ENCODE peak calls at places on chromosomes 11 and 22, in seven cellular contexts. One of them, this sample, is unnamed.

GRCh38 chr11:72224587-72225410 is at the start of gene INPPL1:
- DNase-seq in astrocyte: no peak
- DNase-seq in HCT116: no peak
- DNase-seq in kidney: peak
- DNase-seq in neuronal stem cell: no peak
- DNase-seq in IMR-90: no peak
- DNase-seq in adipocyte: peak
- DNase-seq in this sample: peak

GRCh38 chr11:79493555-79494171 is 52.8 kb upstream of the TENM4 start:
- DNase-seq in astrocyte: peak
- DNase-seq in HCT116: peak
- DNase-seq in kidney: peak
- DNase-seq in neuronal stem cell: peak
- DNase-seq in IMR-90: peak
- DNase-seq in adipocyte: peak
- DNase-seq in this sample: peak

GRCh38 chr11:114036156-114036811 is 23.2 kb upstream of the ZBTB16 start:
- DNase-seq in astrocyte: no peak
- DNase-seq in HCT116: peak
- DNase-seq in kidney: peak
- DNase-seq in neuronal stem cell: peak
- DNase-seq in IMR-90: peak
- DNase-seq in adipocyte: peak
- DNase-seq in this sample: peak

GRCh38 chr11:92082652-92083051 is 142.0 kb upstream of the FAT3 start:
- DNase-seq in astrocyte: no peak
- DNase-seq in HCT116: no peak
- DNase-seq in kidney: no peak
- DNase-seq in neuronal stem cell: no peak
- DNase-seq in IMR-90: no peak
- DNase-seq in adipocyte: no peak
- DNase-seq in this sample: no peak

GRCh38 chr11:102139081-102139498 is 28.8 kb downstream of the YAP1 start:
- DNase-seq in astrocyte: peak
- DNase-seq in HCT116: no peak
- DNase-seq in kidney: no peak
- DNase-seq in neuronal stem cell: no peak
- DNase-seq in IMR-90: peak
- DNase-seq in adipocyte: peak
- DNase-seq in this sample: peak

GRCh38 chr11:73266644-73267015 is 5.5 kb upstream of the P2RY6 start:
- DNase-seq in astrocyte: no peak
- DNase-seq in HCT116: no peak
- DNase-seq in kidney: no peak
- DNase-seq in neuronal stem cell: no peak
- DNase-seq in IMR-90: no peak
- DNase-seq in adipocyte: no peak
- DNase-seq in this sample: no peak

GRCh38 chr11:75345455-75346224 is 5.8 kb downstream of the ARRB1 start:
- DNase-seq in astrocyte: no peak
- DNase-seq in HCT116: no peak
- DNase-seq in kidney: peak
- DNase-seq in neuronal stem cell: no peak
- DNase-seq in IMR-90: no peak
- DNase-seq in adipocyte: no peak
- DNase-seq in this sample: no peak

GRCh38 chr22:27597703-27598444 is 203.7 kb downstream of the MN1 start:
- DNase-seq in astrocyte: no peak
- DNase-seq in HCT116: peak
- DNase-seq in kidney: no peak
- DNase-seq in neuronal stem cell: no peak
- DNase-seq in IMR-90: no peak
- DNase-seq in adipocyte: no peak
- DNase-seq in this sample: no peak

GRCh38 chr11:44030276-44030932 is 17.4 kb upstream of the ACCSL start:
- DNase-seq in astrocyte: peak
- DNase-seq in HCT116: no peak
- DNase-seq in kidney: no peak
- DNase-seq in neuronal stem cell: peak
- DNase-seq in IMR-90: peak
- DNase-seq in adipocyte: peak
- DNase-seq in this sample: peak

GRCh38 chr22:41831383-41831782 is 1.5 kb upstream of the SREBF2 start:
- DNase-seq in astrocyte: no peak
- DNase-seq in HCT116: no peak
- DNase-seq in kidney: no peak
- DNase-seq in neuronal stem cell: no peak
- DNase-seq in IMR-90: no peak
- DNase-seq in adipocyte: peak
- DNase-seq in this sample: peak

GRCh38 chr22:36221799-36222751 is 17.3 kb downstream of the APOL2 start:
- DNase-seq in astrocyte: peak
- DNase-seq in HCT116: peak
- DNase-seq in kidney: no peak
- DNase-seq in neuronal stem cell: peak
- DNase-seq in IMR-90: no peak
- DNase-seq in adipocyte: peak
- DNase-seq in this sample: peak

GRCh38 chr11:68031136-68031459 is 617 bp downstream of the NDUFS8 start:
- DNase-seq in astrocyte: no peak
- DNase-seq in HCT116: no peak
- DNase-seq in kidney: no peak
- DNase-seq in neuronal stem cell: no peak
- DNase-seq in IMR-90: no peak
- DNase-seq in adipocyte: peak
- DNase-seq in this sample: peak

GRCh38 chr11:13135385-13136271 is 126.5 kb downstream of the RASSF10 start:
- DNase-seq in astrocyte: peak
- DNase-seq in HCT116: no peak
- DNase-seq in kidney: no peak
- DNase-seq in neuronal stem cell: peak
- DNase-seq in IMR-90: peak
- DNase-seq in adipocyte: peak
- DNase-seq in this sample: peak

DNA sequence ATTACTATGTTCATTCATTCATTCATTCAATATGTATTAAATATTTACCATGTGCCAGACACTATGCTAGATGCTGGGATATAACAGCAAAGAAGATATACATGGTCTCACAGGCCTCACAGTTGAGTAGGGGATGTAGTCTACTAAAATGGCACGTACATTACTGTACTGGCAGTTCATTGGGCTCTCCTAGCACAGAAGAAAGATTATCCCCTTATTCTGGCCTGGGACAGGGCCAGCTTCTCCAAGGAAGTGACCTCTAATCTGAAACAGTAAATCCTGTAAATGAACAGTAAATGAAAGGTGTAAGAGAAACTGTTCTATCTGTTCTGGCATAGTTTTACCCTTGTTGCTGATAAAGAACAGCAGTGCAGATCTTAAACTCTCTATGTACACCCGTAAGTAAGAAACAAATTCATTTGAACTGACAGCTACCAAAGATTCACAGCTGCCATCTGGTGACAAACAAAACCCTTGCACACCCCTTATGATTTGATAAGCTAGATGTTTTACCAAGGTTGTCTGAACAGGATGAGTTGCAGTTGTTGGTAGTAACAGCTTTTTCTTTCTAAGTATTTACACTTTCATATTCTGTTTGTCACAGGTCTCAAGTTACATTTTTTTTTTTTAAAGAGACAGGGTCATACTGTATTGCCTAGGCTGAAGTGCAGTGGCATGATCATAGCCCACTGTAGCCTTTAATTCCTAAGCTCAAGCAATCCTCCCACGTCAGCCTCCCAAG is 263.1 kb downstream of the TMEM135 start:
- DNase-seq in astrocyte: no peak
- DNase-seq in HCT116: no peak
- DNase-seq in kidney: no peak
- DNase-seq in neuronal stem cell: no peak
- DNase-seq in IMR-90: peak
- DNase-seq in adipocyte: no peak
- DNase-seq in this sample: peak
- H3K9ac ChIP-seq in astrocyte: no peak
- H3K9ac ChIP-seq in HCT116: no peak
- H3K9ac ChIP-seq in kidney: no peak
- H3K9ac ChIP-seq in neuronal stem cell: no peak
- H3K9ac ChIP-seq in IMR-90: no peak
- H3K9ac ChIP-seq in adipocyte: no peak
- H3K9ac ChIP-seq in this sample: peak

GRCh38 chr11:88507771-88508557 is 170.4 kb upstream of the CTSC start:
- DNase-seq in astrocyte: no peak
- DNase-seq in HCT116: no peak
- DNase-seq in kidney: no peak
- DNase-seq in neuronal stem cell: no peak
- DNase-seq in IMR-90: no peak
- DNase-seq in adipocyte: no peak
- DNase-seq in this sample: peak
- H3K9ac ChIP-seq in astrocyte: peak
- H3K9ac ChIP-seq in HCT116: no peak
- H3K9ac ChIP-seq in kidney: no peak
- H3K9ac ChIP-seq in neuronal stem cell: no peak
- H3K9ac ChIP-seq in IMR-90: no peak
- H3K9ac ChIP-seq in adipocyte: no peak
- H3K9ac ChIP-seq in this sample: no peak

GRCh38 chr11:60372767-60373166 is 5.6 kb upstream of the MS4A7 start:
- DNase-seq in astrocyte: no peak
- DNase-seq in HCT116: no peak
- DNase-seq in kidney: no peak
- DNase-seq in neuronal stem cell: no peak
- DNase-seq in IMR-90: no peak
- DNase-seq in adipocyte: no peak
- DNase-seq in this sample: no peak

GRCh38 chr11:60376601-60377000 is 1.7 kb upstream of the MS4A7 start:
- DNase-seq in astrocyte: no peak
- DNase-seq in HCT116: no peak
- DNase-seq in kidney: no peak
- DNase-seq in neuronal stem cell: no peak
- DNase-seq in IMR-90: no peak
- DNase-seq in adipocyte: no peak
- DNase-seq in this sample: no peak

GRCh38 chr11:60378359-60378758 is at the start of gene MS4A7:
- DNase-seq in astrocyte: no peak
- DNase-seq in HCT116: no peak
- DNase-seq in kidney: no peak
- DNase-seq in neuronal stem cell: no peak
- DNase-seq in IMR-90: no peak
- DNase-seq in adipocyte: no peak
- DNase-seq in this sample: no peak

GRCh38 chr11:60371854-60372253 is 6.5 kb upstream of the MS4A7 start:
- DNase-seq in astrocyte: no peak
- DNase-seq in HCT116: no peak
- DNase-seq in kidney: no peak
- DNase-seq in neuronal stem cell: no peak
- DNase-seq in IMR-90: no peak
- DNase-seq in adipocyte: no peak
- DNase-seq in this sample: no peak

DNA sequence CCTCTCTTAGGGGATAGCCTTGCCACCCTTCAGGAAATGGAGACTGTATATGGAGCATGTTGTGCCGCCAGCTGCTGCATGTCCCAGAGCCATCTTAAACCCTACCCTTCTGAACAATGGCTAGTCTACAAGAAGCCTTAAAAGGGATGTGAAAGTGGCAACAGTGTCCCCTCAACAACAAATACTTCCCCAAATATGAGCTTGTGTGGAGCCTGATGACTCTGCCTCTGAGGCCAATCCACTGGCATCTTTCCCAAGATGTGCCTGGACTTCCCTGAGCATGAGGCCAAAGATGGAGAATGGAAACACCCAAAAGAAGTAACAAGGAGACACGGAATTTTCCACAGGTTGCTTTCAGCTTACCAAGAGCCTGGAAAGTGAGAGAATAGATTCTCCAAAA is 595 bp upstream of the MS4A7 start:
- DNase-seq in astrocyte: no peak
- DNase-seq in HCT116: no peak
- DNase-seq in kidney: no peak
- DNase-seq in neuronal stem cell: no peak
- DNase-seq in IMR-90: no peak
- DNase-seq in adipocyte: no peak
- DNase-seq in this sample: no peak
- H3K9ac ChIP-seq in astrocyte: no peak
- H3K9ac ChIP-seq in HCT116: no peak
- H3K9ac ChIP-seq in kidney: no peak
- H3K9ac ChIP-seq in neuronal stem cell: no peak
- H3K9ac ChIP-seq in IMR-90: no peak
- H3K9ac ChIP-seq in adipocyte: no peak
- H3K9ac ChIP-seq in this sample: no peak

DNA sequence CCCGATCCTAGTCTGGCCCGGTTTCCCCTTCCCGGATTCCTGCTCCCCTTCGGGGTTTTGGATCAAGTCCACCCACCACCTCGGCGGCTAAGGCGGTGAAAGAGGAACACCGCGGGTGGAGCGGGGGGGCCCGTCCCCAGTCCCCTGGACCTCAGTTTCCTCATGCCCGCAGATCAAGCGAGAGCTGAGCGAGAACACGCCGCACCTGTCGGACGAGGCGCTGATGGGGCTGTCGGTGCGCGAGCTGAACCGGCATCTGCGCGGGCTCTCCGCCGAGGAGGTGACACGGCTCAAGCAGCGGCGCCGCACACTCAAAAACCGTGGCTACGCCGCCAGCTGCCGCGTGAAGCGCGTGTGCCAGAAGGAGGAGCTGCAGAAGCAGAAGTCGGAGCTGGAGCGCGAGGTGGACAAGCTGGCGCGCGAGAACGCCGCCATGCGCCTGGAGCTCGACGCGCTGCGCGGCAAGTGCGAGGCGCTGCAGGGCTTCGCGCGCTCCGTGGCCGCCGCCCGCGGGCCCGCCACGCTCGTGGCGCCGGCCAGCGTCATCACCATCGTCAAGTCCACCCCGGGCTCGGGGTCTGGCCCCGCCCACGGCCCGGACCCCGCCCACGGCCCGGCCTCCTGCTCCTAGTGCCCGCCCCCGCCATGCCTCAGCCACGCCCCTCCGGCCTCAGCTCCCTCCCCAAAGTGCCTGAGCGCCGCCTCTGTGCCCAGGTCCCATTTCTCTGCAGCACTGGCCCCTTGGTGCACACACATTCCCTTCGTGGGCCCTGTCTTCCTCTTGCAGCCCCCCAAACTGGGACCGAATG is 12.7 kb downstream of the MAFF start:
- DNase-seq in astrocyte: peak
- DNase-seq in HCT116: no peak
- DNase-seq in kidney: peak
- DNase-seq in neuronal stem cell: peak
- DNase-seq in IMR-90: peak
- DNase-seq in adipocyte: peak
- DNase-seq in this sample: peak
- H3K9ac ChIP-seq in astrocyte: peak
- H3K9ac ChIP-seq in HCT116: no peak
- H3K9ac ChIP-seq in kidney: peak
- H3K9ac ChIP-seq in neuronal stem cell: peak
- H3K9ac ChIP-seq in IMR-90: no peak
- H3K9ac ChIP-seq in adipocyte: peak
- H3K9ac ChIP-seq in this sample: peak

DNA sequence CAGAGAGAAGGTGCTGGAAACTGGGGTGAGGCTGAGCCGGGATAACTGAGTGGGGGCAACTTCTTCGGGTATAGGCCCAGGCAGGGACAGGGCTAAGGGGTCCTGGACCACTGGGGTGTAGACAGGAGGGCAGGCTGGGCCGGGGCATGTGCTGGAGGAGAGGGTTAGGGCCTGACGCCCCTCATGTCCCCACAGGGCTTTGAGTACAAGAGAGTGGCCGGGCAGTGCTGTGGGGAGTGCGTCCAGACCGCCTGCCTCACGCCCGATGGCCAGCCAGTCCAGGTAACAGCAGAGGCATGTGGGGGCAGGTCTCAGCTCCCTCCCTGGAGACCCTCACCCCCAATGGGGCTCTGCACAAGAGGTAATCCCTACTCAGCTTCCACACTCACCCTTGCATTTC is 36.7 kb downstream of the MUC5B start:
- DNase-seq in astrocyte: no peak
- DNase-seq in HCT116: no peak
- DNase-seq in kidney: peak
- DNase-seq in neuronal stem cell: no peak
- DNase-seq in IMR-90: no peak
- DNase-seq in adipocyte: no peak
- DNase-seq in this sample: no peak
- H3K9ac ChIP-seq in astrocyte: no peak
- H3K9ac ChIP-seq in HCT116: no peak
- H3K9ac ChIP-seq in kidney: no peak
- H3K9ac ChIP-seq in neuronal stem cell: no peak
- H3K9ac ChIP-seq in IMR-90: no peak
- H3K9ac ChIP-seq in adipocyte: no peak
- H3K9ac ChIP-seq in this sample: no peak